ENCODE peak calls at places on chromosomes 1 and 21, in four cellular contexts. T is CD8-positive, alpha-beta T cell; S is AG09309; X is cardiac muscle cell. K is an unnamed sample.

GRCh38 chr1:201353186-201353940 is 24.1 kb downstream of the TNNT2 start:
- DNase-seq in T (no peak), S (no peak), X (peak), K (no peak)

GRCh38 chr1:166858726-166859419 is 17.2 kb downstream of the TADA1 start:
- DNase-seq in T (no peak), S (no peak), X (no peak), K (no peak)

GRCh38 chr1:231165371-231165770 is 3.5 kb downstream of the TRIM67 start:
- DNase-seq in T (no peak), S (no peak), X (no peak), K (no peak)

GRCh38 chr1:39491146-39491921 is at the start of gene BMP8A:
- DNase-seq in T (peak), S (no peak), X (peak), K (peak)

GRCh38 chr1:100597069-100597741 is 59.3 kb downstream of the GPR88 start:
- DNase-seq in T (no peak), S (no peak), X (no peak), K (no peak)

GRCh38 chr1:244839656-244840055 is 4.2 kb downstream of the COX20 start:
- DNase-seq in T (no peak), S (no peak), X (no peak), K (no peak)

GRCh38 chr1:100708476-100709062 is 11.0 kb upstream of the VCAM1 start:
- DNase-seq in T (no peak), S (no peak), X (no peak), K (no peak)

GRCh38 chr1:220680085-220680687 is 10.0 kb upstream of the C1orf115 start:
- DNase-seq in T (no peak), S (no peak), X (peak), K (peak)

GRCh38 chr1:43932786-43933385 is 715 bp upstream of the ARTN start:
- DNase-seq in T (no peak), S (no peak), X (no peak), K (no peak)

GRCh38 chr1:91026777-91027176 is 4.9 kb upstream of the ZNF644 start:
- DNase-seq in T (no peak), S (no peak), X (no peak), K (no peak)

GRCh38 chr1:17979815-17980214 is 127.8 kb upstream of the IGSF21 start:
- DNase-seq in T (no peak), S (no peak), X (no peak), K (no peak)

GRCh38 chr1:151147132-151147503 is 687 bp upstream of the SEMA6C start:
- DNase-seq in T (no peak), S (no peak), X (no peak), K (no peak)

GRCh38 chr21:44887126-44887806 is 13.8 kb upstream of the PTTG1IP start:
- DNase-seq in T (no peak), S (no peak), X (no peak), K (no peak)

GRCh38 chr21:28272272-28272992 is 720.2 kb downstream of the LTN1 start:
- DNase-seq in T (no peak), S (peak), X (no peak), K (no peak)

GRCh38 chr1:156895408-156895874 is 1.9 kb downstream of the PEAR1 start:
- DNase-seq in T (no peak), S (no peak), X (no peak), K (no peak)

GRCh38 chr1:22078133-22078532 is 25.6 kb downstream of the CDC42 start:
- DNase-seq in T (no peak), S (no peak), X (no peak), K (no peak)

GRCh38 chr1:100769906-100770646 is 50.5 kb downstream of the VCAM1 start:
- DNase-seq in T (no peak), S (no peak), X (no peak), K (no peak)

GRCh38 chr1:197210426-197210825 is 57.6 kb upstream of the CRB1 start:
- DNase-seq in T (no peak), S (no peak), X (no peak), K (no peak)

GRCh38 chr1:178539291-178539690 is 26.4 kb downstream of the TEX35 start:
- DNase-seq in T (no peak), S (no peak), X (no peak), K (no peak)

GRCh38 chr1:26832249-26832960 is 5.9 kb downstream of the ZDHHC18 start:
- DNase-seq in T (no peak), S (no peak), X (no peak), K (no peak)
- TF ChIP-seq CTCF in T (no peak), S (no peak), X (no peak), K (no peak)

DNA sequence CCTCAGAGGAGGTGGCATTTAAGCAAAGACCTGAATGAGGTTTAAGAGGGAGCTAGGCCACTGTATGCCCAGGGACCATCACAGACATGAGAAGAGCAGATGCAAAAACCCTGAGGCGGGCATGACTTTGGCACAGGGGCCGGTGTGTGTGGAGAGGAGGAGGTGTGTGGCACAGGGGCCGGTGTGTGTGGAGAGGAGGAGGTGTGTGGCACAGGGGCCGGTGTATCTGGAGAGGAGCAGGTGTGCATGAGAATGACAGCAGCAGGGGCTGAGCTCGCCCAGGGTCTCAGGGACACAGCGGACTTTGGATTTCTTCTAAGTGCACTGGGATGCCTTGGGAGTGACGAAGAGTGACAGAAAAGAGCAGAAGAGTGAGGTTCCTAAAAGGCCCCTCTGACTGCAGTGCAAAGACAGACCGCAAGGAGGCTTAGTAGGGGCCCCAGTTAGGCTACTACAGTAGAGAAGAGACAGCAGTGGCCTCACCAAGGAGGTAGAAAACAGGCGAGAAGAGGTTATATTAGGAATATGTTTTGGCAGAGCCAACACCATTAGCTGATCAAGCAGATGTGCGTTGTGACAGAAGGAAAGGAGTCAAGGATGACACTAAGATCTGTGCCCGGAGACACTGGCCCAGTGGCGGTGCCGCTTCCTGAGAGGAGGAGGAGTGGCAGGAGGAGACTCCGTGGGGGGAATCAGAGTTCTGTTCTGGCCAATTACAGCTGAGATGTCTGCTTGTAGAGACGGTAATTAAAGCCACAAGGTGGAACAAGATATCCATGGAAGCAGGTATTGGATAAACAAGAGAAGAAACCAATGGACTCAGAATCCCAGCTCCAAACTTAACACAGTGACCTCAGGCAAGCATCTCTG is 18.4 kb downstream of the ZBTB17 start:
- DNase-seq in T (no peak), S (no peak), X (peak), K (no peak)
- TF ChIP-seq CTCF in T (no peak), S (no peak), X (peak), K (no peak)

DNA sequence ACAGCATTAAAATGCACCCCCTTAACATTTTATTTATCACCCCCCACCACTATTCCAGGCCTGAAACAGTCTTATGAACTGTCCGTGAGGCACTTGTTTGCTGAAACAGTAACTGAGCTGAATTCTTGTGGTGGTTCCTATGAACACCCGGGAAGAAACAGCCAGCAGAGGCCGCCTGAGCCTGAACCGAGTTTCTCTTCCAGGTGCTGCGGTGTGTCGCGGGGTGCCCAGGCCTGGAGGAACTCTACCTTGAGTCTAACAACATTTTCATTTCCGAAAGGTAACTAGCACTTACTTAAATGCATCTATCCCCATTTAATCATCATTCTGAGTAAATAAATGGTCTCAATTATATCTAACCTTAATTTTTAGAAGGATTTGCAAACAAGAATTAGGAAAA is 66.8 kb downstream of the TBCE start:
- DNase-seq in T (no peak), S (no peak), X (no peak), K (no peak)
- TF ChIP-seq CTCF in T (no peak), S (no peak), X (no peak), K (no peak)

GRCh38 chr1:157978547-157979403 is 14.7 kb upstream of the KIRREL1 start:
- DNase-seq in T (no peak), S (no peak), X (no peak), K (no peak)
- TF ChIP-seq CTCF in T (no peak), S (no peak), X (peak), K (no peak)

DNA sequence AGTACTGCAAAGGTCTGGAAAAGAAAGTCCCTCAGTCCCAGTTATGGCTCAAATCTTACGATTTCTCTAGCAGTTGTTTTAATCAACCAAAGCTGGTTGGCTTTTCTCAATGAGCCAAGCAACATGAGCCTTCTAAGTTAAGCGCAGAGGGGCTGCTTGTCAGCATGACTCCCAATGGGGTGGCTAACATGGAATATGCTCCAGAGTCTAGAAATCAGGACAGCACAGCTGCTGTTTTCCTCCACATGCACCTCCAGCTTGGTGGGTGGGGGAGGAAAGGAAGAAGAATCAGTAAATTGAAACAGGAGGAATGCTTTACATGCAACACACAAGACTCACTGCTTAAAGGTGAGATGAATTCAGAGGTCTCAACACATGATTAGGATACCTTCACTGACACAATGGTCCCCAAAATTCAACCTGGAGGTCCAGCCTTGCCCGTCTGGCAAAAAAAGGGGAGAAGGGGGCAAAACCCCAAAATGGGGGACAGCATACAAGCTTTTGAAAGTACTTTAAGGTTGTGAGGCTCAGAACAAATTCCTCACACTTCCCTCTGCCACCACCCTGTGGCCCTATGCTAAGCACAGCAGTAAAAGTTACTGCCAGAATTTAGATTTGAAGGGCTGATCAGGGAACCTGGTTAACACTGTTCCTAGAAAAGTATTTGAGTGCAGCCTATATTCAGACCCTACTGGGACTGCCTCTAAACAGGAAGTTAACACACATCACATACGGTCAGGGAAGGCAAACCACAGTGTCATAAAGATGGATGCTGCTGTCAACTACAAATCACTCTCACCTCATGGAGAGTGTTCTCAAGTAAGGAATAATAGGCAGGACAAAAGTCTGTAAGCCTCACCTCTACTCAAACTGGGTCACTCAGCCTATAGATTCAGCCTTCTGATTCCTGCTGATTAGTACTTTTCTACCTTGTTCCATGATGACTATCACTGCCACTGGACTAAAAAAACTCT is 2.6 kb downstream of the GATAD2B start:
- DNase-seq in T (peak), S (no peak), X (peak), K (no peak)
- TF ChIP-seq CTCF in T (peak), S (peak), X (peak), K (peak)